ENCODE peak calls at places on chromosomes 6 and 20, in nine cellular contexts. J, S, P, K, B, U, T, E and Q are unnamed samples.

GRCh38 chr20:62815066-62815991 is 1.5 kb upstream of the COL9A3 start:
- DNase-seq in J (no peak), S (peak), P (peak), K (peak), B (no peak), U (no peak), T (no peak), E (peak), Q (no peak)

GRCh38 chr20:14434379-14435136 is 97.1 kb upstream of the FLRT3 start:
- DNase-seq in J (no peak), S (peak), P (no peak), K (no peak), B (no peak), U (no peak), T (no peak), E (peak), Q (no peak)

GRCh38 chr6:148521158-148521557 is 178.5 kb downstream of the SASH1 start:
- DNase-seq in J (no peak), S (no peak), P (no peak), K (no peak), B (no peak), U (no peak), T (no peak), E (no peak), Q (no peak)

GRCh38 chr20:45963059-45964011 is 8.7 kb downstream of the ZNF335 start:
- DNase-seq in J (peak), S (peak), P (peak), K (no peak), B (no peak), U (no peak), T (no peak), E (peak), Q (no peak)

GRCh38 chr6:111798281-111798725 is 74.9 kb downstream of the FYN start:
- DNase-seq in J (no peak), S (no peak), P (no peak), K (no peak), B (no peak), U (no peak), T (no peak), E (no peak), Q (no peak)

GRCh38 chr20:46213946-46214830 is 94.1 kb downstream of the CDH22 start:
- DNase-seq in J (peak), S (peak), P (no peak), K (peak), B (no peak), U (no peak), T (no peak), E (no peak), Q (no peak)

GRCh38 chr6:11367638-11368199 is 135.3 kb upstream of the NEDD9 start:
- DNase-seq in J (no peak), S (no peak), P (no peak), K (no peak), B (no peak), U (no peak), T (no peak), E (no peak), Q (no peak)

GRCh38 chr6:75196051-75196743 is 9.7 kb downstream of the COL12A1 start:
- DNase-seq in J (no peak), S (peak), P (no peak), K (no peak), B (no peak), U (no peak), T (no peak), E (peak), Q (no peak)

GRCh38 chr20:39986231-39986904 is 702.7 kb downstream of the MAFB start:
- DNase-seq in J (peak), S (peak), P (peak), K (peak), B (no peak), U (no peak), T (no peak), E (peak), Q (peak)

GRCh38 chr6:34680802-34681515 is 15.6 kb downstream of the ILRUN start:
- DNase-seq in J (no peak), S (peak), P (no peak), K (no peak), B (no peak), U (no peak), T (no peak), E (peak), Q (no peak)

GRCh38 chr6:10407018-10407673 is 7.7 kb downstream of the TFAP2A start:
- DNase-seq in J (no peak), S (no peak), P (peak), K (no peak), B (no peak), U (no peak), T (no peak), E (no peak), Q (no peak)

GRCh38 chr6:140849441-140849840 is 1283.3 kb upstream of the GJE1 start:
- DNase-seq in J (no peak), S (peak), P (no peak), K (no peak), B (no peak), U (no peak), T (no peak), E (no peak), Q (no peak)

GRCh38 chr6:121436966-121437756 is 1.7 kb downstream of the GJA1 start:
- DNase-seq in J (peak), S (peak), P (peak), K (peak), B (no peak), U (no peak), T (peak), E (peak), Q (peak)

GRCh38 chr6:142774292-142774691 is 170.7 kb downstream of the HIVEP2 start:
- DNase-seq in J (no peak), S (no peak), P (no peak), K (no peak), B (no peak), U (no peak), T (no peak), E (no peak), Q (no peak)

GRCh38 chr20:24692429-24693190 is 223.2 kb downstream of the SYNDIG1 start:
- DNase-seq in J (peak), S (no peak), P (no peak), K (no peak), B (no peak), U (no peak), T (no peak), E (no peak), Q (no peak)

GRCh38 chr6:68447112-68447511 is 188.0 kb upstream of the ADGRB3 start:
- DNase-seq in J (no peak), S (no peak), P (peak), K (no peak), B (no peak), U (no peak), T (no peak), E (no peak), Q (no peak)

GRCh38 chr6:68445926-68446325 is 189.2 kb upstream of the ADGRB3 start:
- DNase-seq in J (no peak), S (no peak), P (no peak), K (no peak), B (no peak), U (no peak), T (no peak), E (no peak), Q (no peak)

DNA sequence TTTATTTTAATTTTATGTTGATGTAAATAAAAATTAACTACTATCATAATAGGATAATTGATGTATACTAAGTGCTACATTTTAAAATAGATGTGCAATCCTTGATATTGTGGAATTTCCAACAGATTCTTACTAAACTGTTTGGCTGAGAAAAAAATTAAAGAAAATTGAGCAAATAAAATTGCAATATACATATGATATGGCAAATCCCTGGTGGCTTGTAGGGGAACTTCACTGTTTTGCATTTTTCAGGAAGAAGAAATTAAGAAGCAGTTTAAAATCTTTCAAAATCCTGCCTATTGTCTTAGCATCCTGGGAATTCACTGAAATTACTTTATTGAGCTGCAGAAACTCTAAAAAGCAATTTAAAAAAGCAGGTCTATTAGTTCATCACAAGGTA is 191.4 kb upstream of the ADGRB3 start:
- DNase-seq in J (no peak), S (no peak), P (peak), K (no peak), B (no peak), U (no peak), T (no peak), E (no peak), Q (no peak)
- TF ChIP-seq CTCF in J (no peak), S (peak), P (no peak), K (no peak), B (no peak), U (no peak), T (peak), E (no peak), Q (peak)

GRCh38 chr6:50240986-50241385 is 191.3 kb upstream of the DEFB112 start:
- DNase-seq in J (no peak), S (no peak), P (no peak), K (no peak), B (no peak), U (no peak), T (no peak), E (no peak), Q (no peak)
- TF ChIP-seq CTCF in J (no peak), S (no peak), P (no peak), K (no peak), B (no peak), U (no peak), T (no peak), E (no peak), Q (no peak)

DNA sequence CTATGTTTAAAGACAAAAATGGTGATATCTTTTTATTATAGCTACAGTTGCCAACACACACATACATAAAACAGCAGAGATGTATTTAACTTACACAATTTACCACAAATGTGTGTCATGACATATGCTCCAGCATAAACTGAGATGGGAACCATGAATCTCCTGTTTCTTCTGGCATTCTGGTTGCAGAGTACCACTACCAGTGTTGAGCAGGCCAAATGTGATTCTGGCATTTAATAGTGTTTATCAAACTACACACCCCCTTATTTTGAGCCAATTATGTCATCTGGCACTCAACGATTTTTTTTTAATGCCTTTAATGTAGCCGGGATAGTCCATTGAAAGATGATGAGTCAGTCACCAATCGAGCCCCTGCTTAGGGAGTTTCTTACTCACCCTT is 59.0 kb upstream of the TPD52L1 start:
- DNase-seq in J (no peak), S (peak), P (no peak), K (no peak), B (no peak), U (no peak), T (no peak), E (peak), Q (no peak)
- TF ChIP-seq CTCF in J (no peak), S (no peak), P (no peak), K (no peak), B (no peak), U (no peak), T (no peak), E (no peak), Q (no peak)

GRCh38 chr20:13384132-13384531 is 163.1 kb downstream of the ISM1 start:
- DNase-seq in J (no peak), S (no peak), P (no peak), K (no peak), B (no peak), U (no peak), T (no peak), E (no peak), Q (no peak)
- TF ChIP-seq CTCF in J (no peak), S (no peak), P (no peak), K (no peak), B (no peak), U (no peak), T (no peak), E (no peak), Q (no peak)

GRCh38 chr20:56552911-56553629 is 20.0 kb downstream of the FAM209B start:
- DNase-seq in J (no peak), S (no peak), P (no peak), K (no peak), B (no peak), U (no peak), T (no peak), E (no peak), Q (no peak)

GRCh38 chr20:56551571-56551970 is 18.5 kb downstream of the FAM209B start:
- DNase-seq in J (no peak), S (no peak), P (no peak), K (no peak), B (no peak), U (no peak), T (no peak), E (no peak), Q (no peak)

GRCh38 chr20:56558968-56559367 is 25.9 kb downstream of the FAM209B start:
- DNase-seq in J (no peak), S (no peak), P (no peak), K (no peak), B (no peak), U (no peak), T (no peak), E (no peak), Q (no peak)

GRCh38 chr20:56554869-56555268 is 21.8 kb downstream of the FAM209B start:
- DNase-seq in J (no peak), S (peak), P (peak), K (no peak), B (no peak), U (no peak), T (no peak), E (peak), Q (no peak)
- TF ChIP-seq CTCF in J (no peak), S (peak), P (no peak), K (no peak), B (no peak), U (no peak), T (no peak), E (no peak), Q (no peak)

GRCh38 chr6:101208152-101208551 is 185.4 kb upstream of the GRIK2 start:
- DNase-seq in J (no peak), S (no peak), P (peak), K (no peak), B (no peak), U (no peak), T (no peak), E (no peak), Q (no peak)

GRCh38 chr6:101199441-101199840 is 194.1 kb upstream of the GRIK2 start:
- DNase-seq in J (no peak), S (no peak), P (no peak), K (no peak), B (no peak), U (no peak), T (no peak), E (no peak), Q (no peak)

GRCh38 chr6:101202975-101203374 is 190.5 kb upstream of the GRIK2 start:
- DNase-seq in J (no peak), S (no peak), P (no peak), K (no peak), B (no peak), U (no peak), T (no peak), E (no peak), Q (no peak)

GRCh38 chr6:101203664-101204063 is 189.8 kb upstream of the GRIK2 start:
- DNase-seq in J (no peak), S (no peak), P (no peak), K (no peak), B (no peak), U (no peak), T (no peak), E (no peak), Q (no peak)
- TF ChIP-seq CTCF in J (no peak), S (no peak), P (no peak), K (no peak), B (no peak), U (no peak), T (no peak), E (no peak), Q (no peak)

DNA sequence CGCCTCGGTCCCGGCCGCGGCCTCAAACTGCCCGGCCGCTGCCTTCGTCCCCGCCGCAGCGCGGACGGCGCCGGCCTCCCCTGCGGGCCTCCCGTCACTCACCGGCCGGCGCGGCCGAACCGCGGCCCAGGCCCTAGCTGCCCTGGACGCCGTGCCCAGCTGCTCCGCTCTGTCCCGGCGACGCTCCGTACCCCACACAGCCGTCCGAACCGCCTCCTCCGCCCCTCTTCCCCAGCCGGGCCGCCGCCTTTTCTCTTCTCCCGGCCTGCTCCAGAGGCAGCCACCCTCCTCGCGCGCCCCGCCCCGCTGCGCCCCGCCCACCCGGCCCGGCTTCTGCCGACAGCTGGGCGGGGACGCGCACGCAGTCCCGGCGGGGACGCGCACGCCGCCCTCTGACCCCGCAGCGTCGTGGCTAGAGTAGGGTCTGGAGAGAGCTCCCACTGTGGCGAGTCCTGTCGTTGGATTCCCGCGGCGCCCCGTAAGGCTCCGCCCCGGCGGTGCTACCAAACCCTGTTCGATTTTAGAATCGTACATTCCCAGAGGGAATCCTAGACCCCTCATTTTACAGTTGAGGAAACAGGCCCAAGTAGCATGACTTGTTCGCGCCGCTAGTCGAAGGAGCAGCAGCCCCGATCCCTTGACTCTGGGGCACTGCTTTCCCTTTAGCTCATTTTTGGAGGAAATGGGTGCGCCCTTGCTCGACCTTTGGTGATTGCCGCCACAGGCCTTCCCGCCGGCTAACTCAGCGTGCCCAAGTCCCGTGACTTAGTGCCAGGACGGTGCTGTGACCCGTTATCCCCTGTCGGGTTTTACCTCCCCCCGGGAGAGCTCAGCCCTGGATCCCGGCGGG is at the start of gene FBXO30:
- DNase-seq in J (peak), S (peak), P (peak), K (peak), B (peak), U (peak), T (peak), E (peak), Q (peak)
- TF ChIP-seq CTCF in J (peak), S (peak), P (no peak), K (no peak), B (no peak), U (peak), T (no peak), E (no peak), Q (no peak)

GRCh38 chr20:21534453-21534852 is 20.6 kb upstream of the NKX2-2 start:
- DNase-seq in J (no peak), S (no peak), P (no peak), K (no peak), B (no peak), U (no peak), T (no peak), E (no peak), Q (no peak)

GRCh38 chr20:21527908-21528307 is 14.0 kb upstream of the NKX2-2 start:
- DNase-seq in J (no peak), S (no peak), P (no peak), K (no peak), B (no peak), U (no peak), T (no peak), E (no peak), Q (no peak)

GRCh38 chr20:21526776-21527175 is 12.9 kb upstream of the NKX2-2 start:
- DNase-seq in J (no peak), S (no peak), P (no peak), K (no peak), B (no peak), U (no peak), T (no peak), E (no peak), Q (no peak)

GRCh38 chr20:21528870-21529269 is 15.0 kb upstream of the NKX2-2 start:
- DNase-seq in J (no peak), S (no peak), P (peak), K (no peak), B (no peak), U (no peak), T (no peak), E (no peak), Q (no peak)

DNA sequence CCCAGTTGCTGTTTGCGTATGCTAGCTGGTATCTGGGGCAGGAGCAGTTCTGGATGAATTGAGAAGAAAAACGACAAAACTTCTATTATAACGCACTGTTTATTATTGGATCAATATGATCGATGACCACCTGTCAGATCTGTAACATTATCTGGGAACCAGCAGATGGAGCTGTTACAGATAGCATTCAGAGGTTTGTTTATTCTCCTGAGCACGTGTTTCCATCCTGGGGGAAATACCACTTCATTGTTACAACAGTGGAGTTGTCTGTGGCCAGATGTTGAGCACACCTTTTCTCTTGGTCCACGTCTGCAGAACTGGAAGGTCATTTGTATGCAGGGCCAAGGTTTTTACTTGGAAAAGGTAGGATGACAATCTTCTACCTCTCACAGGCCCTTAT is 16.0 kb upstream of the NKX2-2 start:
- DNase-seq in J (no peak), S (no peak), P (peak), K (no peak), B (no peak), U (no peak), T (no peak), E (no peak), Q (no peak)
- TF ChIP-seq CTCF in J (no peak), S (peak), P (peak), K (no peak), B (peak), U (peak), T (peak), E (no peak), Q (peak)

DNA sequence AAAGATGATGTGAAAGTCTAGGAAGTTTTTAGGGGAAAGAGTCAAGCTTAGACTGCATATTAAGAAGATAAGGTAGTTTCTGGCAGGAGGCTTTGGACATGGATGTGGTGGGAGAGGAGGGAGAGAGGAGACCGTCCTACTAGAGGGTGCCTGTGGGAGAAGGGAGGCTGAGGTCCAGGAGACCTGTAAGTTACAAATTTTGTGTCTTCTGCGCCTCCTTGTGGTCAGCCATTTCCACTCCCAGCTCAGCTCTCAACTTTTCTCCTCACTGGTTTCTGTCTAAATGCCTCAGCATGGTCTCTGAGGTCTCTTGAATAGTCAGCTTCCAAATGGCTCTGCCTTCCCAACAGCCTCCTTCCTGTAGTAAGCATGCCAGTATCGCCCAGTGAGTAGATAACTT is 193.4 kb downstream of the UNC5CL start:
- DNase-seq in J (no peak), S (peak), P (peak), K (no peak), B (no peak), U (no peak), T (peak), E (peak), Q (peak)
- TF ChIP-seq CTCF in J (peak), S (peak), P (peak), K (no peak), B (peak), U (peak), T (peak), E (peak), Q (peak)

DNA sequence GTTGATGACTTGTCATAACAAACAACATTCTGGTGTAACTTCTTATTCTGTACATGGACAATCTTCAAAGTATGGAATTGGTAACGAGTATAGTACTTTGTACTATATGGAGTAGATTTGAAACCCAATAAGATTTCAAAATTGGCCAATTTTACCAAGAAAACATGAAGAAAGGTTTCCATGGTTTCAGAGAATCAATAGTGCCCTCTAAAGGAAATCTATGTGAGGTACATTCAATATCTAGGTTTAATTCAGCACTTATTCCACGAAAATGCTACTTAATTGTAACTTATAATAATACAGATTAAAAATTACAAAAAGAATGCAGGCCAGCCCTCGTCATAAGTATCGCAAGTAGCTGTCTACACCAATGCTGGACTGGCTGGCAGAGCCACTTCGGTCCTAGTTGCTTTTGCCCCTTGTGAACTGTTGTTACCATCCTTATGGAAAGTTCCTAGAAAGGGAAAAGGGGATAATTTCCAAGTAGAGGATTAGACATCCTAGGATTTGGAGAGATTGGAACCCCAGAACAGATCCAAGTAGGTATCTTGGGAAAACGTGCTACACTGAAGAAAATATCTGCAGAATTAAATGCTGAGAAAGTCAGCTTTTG is 70.9 kb downstream of the LCA5 start:
- DNase-seq in J (no peak), S (peak), P (peak), K (no peak), B (no peak), U (no peak), T (no peak), E (peak), Q (no peak)
- TF ChIP-seq CTCF in J (peak), S (peak), P (no peak), K (no peak), B (peak), U (peak), T (peak), E (peak), Q (peak)